ENCODE peak calls at places on chromosomes 6 and 20, in four cellular contexts. Y is SK-N-SH, H is GM12878, W is K562. O is an unnamed sample.
A peak's percentile ranks its signal among the peaks of the same experiment; 100 is the strongest.

GRCh38 chr6:148557796-148558457 is 188.9 kb upstream of the UST start:
- DNase-seq in Y (no peak), H (no peak), W (no peak), O (no peak)

GRCh38 chr20:42308980-42309524 is 690.9 kb upstream of the CHD6 start:
- DNase-seq in Y (no peak), H (no peak), W (no peak), O (no peak)

GRCh38 chr6:38876470-38876869 is 161.4 kb downstream of the DNAH8 start:
- DNase-seq in Y (no peak), H (no peak), W (no peak), O (no peak)

GRCh38 chr6:118770112-118770788 is 118.9 kb upstream of the CEP85L start:
- DNase-seq in Y (peak; percentile 62), H (no peak), W (no peak), O (no peak)

GRCh38 chr6:22825210-22825609 is 255.8 kb downstream of the HDGFL1 start:
- DNase-seq in Y (no peak), H (no peak), W (no peak), O (no peak)

GRCh38 chr6:16058188-16058780 is 70.6 kb upstream of the MYLIP start:
- DNase-seq in Y (no peak), H (no peak), W (peak; percentile 44), O (no peak)

GRCh38 chr6:168047841-168048723 is 30.9 kb downstream of the FRMD1 start:
- DNase-seq in Y (no peak), H (no peak), W (no peak), O (no peak)

GRCh38 chr6:163387317-163387716 is 27.2 kb upstream of the QKI start:
- DNase-seq in Y (no peak), H (no peak), W (no peak), O (no peak)

GRCh38 chr6:111874030-111874425 is 776 bp upstream of the FYN start:
- DNase-seq in Y (no peak), H (no peak), W (no peak), O (no peak)

GRCh38 chr20:24497851-24498250 is 28.4 kb downstream of the SYNDIG1 start:
- DNase-seq in Y (peak; percentile 37), H (no peak), W (no peak), O (no peak)

GRCh38 chr6:25334793-25335192 is 55.6 kb downstream of the CARMIL1 start:
- DNase-seq in Y (no peak), H (no peak), W (no peak), O (no peak)

GRCh38 chr20:50750145-50750671 is 18.8 kb downstream of the PARD6B start:
- DNase-seq in Y (no peak), H (no peak), W (no peak), O (no peak)

GRCh38 chr6:53300656-53301551 is 47.8 kb downstream of the ELOVL5 start:
- DNase-seq in Y (no peak), H (no peak), W (no peak), O (no peak)

GRCh38 chr6:7324520-7324919 is 11.5 kb upstream of the SSR1 start:
- DNase-seq in Y (no peak), H (no peak), W (no peak), O (no peak)

GRCh38 chr20:50523552-50524167 is 13.5 kb downstream of the PTPN1 start:
- DNase-seq in Y (no peak), H (no peak), W (no peak), O (no peak)

GRCh38 chr20:51371720-51372119 is 170.8 kb downstream of the NFATC2 start:
- DNase-seq in Y (no peak), H (no peak), W (no peak), O (no peak)

GRCh38 chr6:129947797-129948196 is 70.6 kb upstream of the L3MBTL3 start:
- DNase-seq in Y (no peak), H (no peak), W (no peak), O (no peak)

GRCh38 chr6:129943637-129944271 is 74.6 kb upstream of the L3MBTL3 start:
- DNase-seq in Y (no peak), H (no peak), W (no peak), O (no peak)

GRCh38 chr6:129940454-129941195 is 77.8 kb upstream of the L3MBTL3 start:
- DNase-seq in Y (no peak), H (no peak), W (no peak), O (no peak)

DNA sequence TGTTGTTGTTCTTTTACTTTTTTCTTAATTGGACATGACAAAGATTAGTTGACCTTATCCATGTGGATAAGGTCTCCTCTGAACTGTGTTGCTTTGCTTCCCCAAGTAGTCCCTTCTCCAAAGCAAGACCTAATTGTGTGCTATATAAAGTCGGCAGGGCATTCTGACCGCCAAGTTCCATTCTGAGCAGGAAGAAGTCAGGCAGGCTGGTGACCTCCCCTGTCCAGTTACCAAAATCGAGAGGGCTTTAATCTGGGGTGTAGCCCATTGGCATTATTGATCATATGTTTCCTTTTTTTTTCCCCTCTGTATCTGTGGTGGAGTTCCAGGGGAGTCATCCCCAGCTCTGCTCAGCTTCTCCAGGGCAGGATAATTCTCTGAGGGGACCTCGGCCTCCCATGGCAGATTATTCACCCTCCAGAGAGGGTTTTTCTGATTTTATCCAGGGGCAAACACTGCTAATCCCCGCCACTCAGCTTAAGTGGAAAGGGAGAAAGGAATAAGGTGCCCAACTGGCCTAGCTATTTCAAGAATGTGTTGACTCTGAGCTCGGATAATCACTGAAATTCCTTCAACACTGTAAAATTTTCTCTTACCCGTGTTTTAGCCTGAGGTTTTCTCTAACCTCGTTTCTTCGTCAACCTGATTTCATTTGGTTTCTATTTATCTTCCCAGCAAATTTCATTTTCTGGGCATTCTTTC is 71.8 kb upstream of the L3MBTL3 start:
- DNase-seq in Y (no peak), H (no peak), W (no peak), O (no peak)
- TF ChIP-seq USF1 in Y (no peak), H (no peak), W (no peak), O (no peak)

GRCh38 chr6:41288025-41288777 is 1.7 kb upstream of the TREM1 start:
- DNase-seq in Y (no peak), H (no peak), W (no peak), O (no peak)
- TF ChIP-seq USF1 in Y (no peak), H (peak; percentile 49), W (no peak), O (no peak)

GRCh38 chr6:117451607-117452164 is 25.9 kb upstream of the ROS1 start:
- DNase-seq in Y (no peak), H (no peak), W (no peak), O (no peak)

GRCh38 chr6:117446851-117447250 is 21.1 kb upstream of the ROS1 start:
- DNase-seq in Y (no peak), H (no peak), W (no peak), O (no peak)

GRCh38 chr6:117449549-117450439 is 24.1 kb upstream of the ROS1 start:
- DNase-seq in Y (peak; percentile 21), H (peak; percentile 12), W (peak; percentile 70), O (peak; percentile 33)

GRCh38 chr6:117448011-117448410 is 22.3 kb upstream of the ROS1 start:
- DNase-seq in Y (no peak), H (no peak), W (no peak), O (no peak)

GRCh38 chr6:117448732-117449131 is 23.0 kb upstream of the ROS1 start:
- DNase-seq in Y (no peak), H (no peak), W (no peak), O (no peak)
- TF ChIP-seq USF1 in Y (no peak), H (no peak), W (no peak), O (no peak)

GRCh38 chr6:131065824-131066171 is 2.8 kb upstream of the EPB41L2 start:
- DNase-seq in Y (no peak), H (no peak), W (no peak), O (no peak)

GRCh38 chr6:131063764-131064272 is 773 bp upstream of the EPB41L2 start:
- DNase-seq in Y (no peak), H (no peak), W (no peak), O (no peak)

GRCh38 chr6:131067521-131067920 is 4.5 kb upstream of the EPB41L2 start:
- DNase-seq in Y (no peak), H (no peak), W (no peak), O (no peak)

GRCh38 chr6:131063028-131063763 is at the start of gene EPB41L2:
- DNase-seq in Y (peak; percentile 69), H (peak; percentile 26), W (peak; percentile 86), O (peak; percentile 92)

DNA sequence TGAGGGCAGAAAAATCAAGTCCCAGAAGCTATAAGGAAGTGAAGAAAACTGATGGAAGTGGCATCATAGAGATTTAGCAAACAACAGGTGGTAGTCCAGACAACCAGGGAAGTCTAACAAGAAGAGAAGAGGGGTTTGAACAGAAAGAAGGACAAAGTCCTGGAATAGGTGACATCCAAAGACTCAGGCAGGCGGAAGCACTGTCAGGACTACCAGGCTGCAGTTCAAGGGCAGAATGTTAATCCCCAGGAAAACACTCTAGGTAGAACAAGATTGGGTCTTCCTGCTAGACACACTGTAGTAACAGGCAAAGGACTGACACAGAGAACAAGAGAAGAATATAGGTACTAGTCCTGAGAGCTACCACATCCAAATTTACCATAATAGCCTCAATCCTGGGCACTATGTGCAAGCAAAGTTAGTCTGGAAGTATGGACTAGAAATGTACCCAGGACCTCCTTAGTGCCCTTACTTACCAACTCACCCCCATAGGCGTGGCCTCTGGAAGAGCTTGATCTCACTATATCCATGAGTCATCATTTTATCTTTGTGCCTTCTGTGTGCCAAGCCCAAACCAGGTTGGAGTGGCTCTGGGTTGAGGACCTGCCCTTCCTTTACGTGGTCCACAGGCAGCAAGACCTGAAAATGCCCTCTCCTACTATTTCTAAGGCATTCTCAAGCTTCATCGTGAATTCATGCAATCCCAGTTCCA is 2.2 kb upstream of the EPB41L2 start:
- DNase-seq in Y (no peak), H (no peak), W (no peak), O (no peak)
- TF ChIP-seq USF1 in Y (no peak), H (no peak), W (no peak), O (no peak)

GRCh38 chr20:35615667-35616464 is at the start of gene SPAG4:
- DNase-seq in Y (peak; percentile 100), H (no peak), W (peak; percentile 83), O (peak; percentile 100)
- TF ChIP-seq USF1 in Y (no peak), H (no peak), W (peak; percentile 26), O (peak; percentile 64)

GRCh38 chr6:130161627-130162404 is 60.9 kb downstream of the SAMD3 start:
- DNase-seq in Y (no peak), H (no peak), W (no peak), O (no peak)

GRCh38 chr6:130156908-130157307 is 65.8 kb downstream of the SAMD3 start:
- DNase-seq in Y (no peak), H (no peak), W (no peak), O (no peak)

GRCh38 chr6:130159876-130160415 is 62.8 kb downstream of the SAMD3 start:
- DNase-seq in Y (no peak), H (no peak), W (no peak), O (no peak)

GRCh38 chr6:130158548-130158947 is 64.2 kb downstream of the SAMD3 start:
- DNase-seq in Y (no peak), H (no peak), W (no peak), O (no peak)

GRCh38 chr6:130158061-130158460 is 64.7 kb downstream of the SAMD3 start:
- DNase-seq in Y (no peak), H (no peak), W (no peak), O (no peak)
- TF ChIP-seq USF1 in Y (no peak), H (no peak), W (no peak), O (no peak)

GRCh38 chr20:35942243-35942642 is 12.1 kb downstream of the SCAND1 start:
- DNase-seq in Y (no peak), H (no peak), W (no peak), O (no peak)
- TF ChIP-seq USF1 in Y (no peak), H (no peak), W (no peak), O (no peak)

DNA sequence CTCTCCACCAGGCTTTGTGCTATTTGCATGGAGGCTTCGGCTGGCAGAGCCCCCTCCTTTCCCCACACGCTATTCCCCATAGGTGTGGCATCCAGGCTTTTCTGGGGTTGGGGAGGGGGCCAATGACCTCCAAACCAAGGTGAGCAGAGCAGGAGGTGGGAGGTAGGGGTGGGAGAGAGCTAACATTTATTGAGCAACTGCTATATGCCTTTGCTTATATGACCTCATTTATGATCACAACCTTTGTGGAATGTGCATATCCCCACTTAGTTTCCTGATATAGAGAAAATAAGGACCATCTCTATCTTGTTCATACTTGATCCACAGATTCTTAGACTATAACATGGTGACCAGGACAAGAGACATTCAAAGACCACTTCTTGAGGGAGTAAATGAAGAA is 17.8 kb upstream of the SLC22A7 start:
- DNase-seq in Y (no peak), H (no peak), W (no peak), O (no peak)
- TF ChIP-seq USF1 in Y (no peak), H (no peak), W (no peak), O (no peak)

O was measured in WTC11.